ENCODE peak calls at places on chromosome 10, in ten cellular contexts. R is RCC 7860; S is G401; X is GM12892; W is NCI-H1436; L is NCI-H1105; Z is substantia nigra; O is astrocyte of the cerebellum; V is Caki2; D is CD8-positive, alpha-beta memory T cell. P is an unnamed sample.

GRCh38 chr10:106540606-106541005 is 623.9 kb downstream of the SORCS1 start:
- DNase-seq in R (no peak), S (no peak), X (no peak), W (no peak), L (no peak), Z (no peak), O (no peak), V (peak), D (no peak), P (no peak)

GRCh38 chr10:93006435-93007039 is 54.1 kb upstream of the CYP26C1 start:
- DNase-seq in R (peak), S (peak), X (no peak), W (no peak), L (no peak), Z (no peak), O (peak), V (peak), D (no peak), P (peak)

GRCh38 chr10:123140164-123140982 is 4.6 kb downstream of the HMX3 start:
- DNase-seq in R (no peak), S (no peak), X (no peak), W (no peak), L (no peak), Z (no peak), O (no peak), V (no peak), D (no peak), P (no peak)

GRCh38 chr10:72889391-72889831 is 4.1 kb upstream of the OIT3 start:
- DNase-seq in R (no peak), S (peak), X (no peak), W (no peak), L (peak), Z (no peak), O (peak), V (peak), D (no peak), P (no peak)

GRCh38 chr10:27612615-27613014 is 108.5 kb downstream of the RAB18 start:
- DNase-seq in R (no peak), S (no peak), X (no peak), W (no peak), L (no peak), Z (no peak), O (no peak), V (no peak), D (no peak), P (no peak)

GRCh38 chr10:78950656-78951587 is 117.8 kb upstream of the ZMIZ1 start:
- DNase-seq in R (no peak), S (no peak), X (no peak), W (no peak), L (peak), Z (no peak), O (no peak), V (no peak), D (no peak), P (no peak)

GRCh38 chr10:30320248-30320647 is 28.8 kb downstream of the MTPAP start:
- DNase-seq in R (no peak), S (no peak), X (no peak), W (no peak), L (no peak), Z (no peak), O (no peak), V (no peak), D (no peak), P (no peak)

GRCh38 chr10:9038146-9038714 is 983.7 kb downstream of the GATA3 start:
- DNase-seq in R (no peak), S (peak), X (no peak), W (no peak), L (no peak), Z (no peak), O (no peak), V (no peak), D (no peak), P (no peak)

GRCh38 chr10:110010076-110011069 is 2.6 kb downstream of the ADD3 start:
- DNase-seq in R (no peak), S (no peak), X (no peak), W (no peak), L (no peak), Z (no peak), O (no peak), V (no peak), D (peak), P (no peak)

GRCh38 chr10:117860135-117860534 is 186.6 kb downstream of the RAB11FIP2 start:
- DNase-seq in R (no peak), S (no peak), X (no peak), W (no peak), L (no peak), Z (no peak), O (no peak), V (no peak), D (no peak), P (no peak)

GRCh38 chr10:787933-788651 is 98.6 kb upstream of the DIP2C start:
- DNase-seq in R (peak), S (no peak), X (no peak), W (no peak), L (no peak), Z (no peak), O (peak), V (no peak), D (no peak), P (no peak)

GRCh38 chr10:132507956-132508490 is 29.6 kb upstream of the INPP5A start:
- DNase-seq in R (no peak), S (peak), X (no peak), W (no peak), L (no peak), Z (no peak), O (no peak), V (no peak), D (no peak), P (no peak)

GRCh38 chr10:103125323-103126267 is 67.5 kb downstream of the NT5C2 start:
- DNase-seq in R (peak), S (no peak), X (no peak), W (no peak), L (no peak), Z (no peak), O (no peak), V (no peak), D (no peak), P (no peak)

GRCh38 chr10:33143160-33143728 is 185.2 kb upstream of the ITGB1 start:
- DNase-seq in R (peak), S (no peak), X (no peak), W (no peak), L (no peak), Z (no peak), O (no peak), V (no peak), D (no peak), P (no peak)

GRCh38 chr10:129780901-129781795 is 182.9 kb downstream of the EBF3 start:
- DNase-seq in R (no peak), S (no peak), X (no peak), W (no peak), L (no peak), Z (no peak), O (no peak), V (no peak), D (no peak), P (no peak)

GRCh38 chr10:68305889-68306288 is 26.0 kb upstream of the HNRNPH3 start:
- DNase-seq in R (peak), S (no peak), X (no peak), W (no peak), L (no peak), Z (no peak), O (no peak), V (no peak), D (no peak), P (no peak)

GRCh38 chr10:80172896-80173295 is 32.4 kb downstream of the ANXA11 start:
- DNase-seq in R (no peak), S (no peak), X (no peak), W (no peak), L (no peak), Z (no peak), O (no peak), V (no peak), D (no peak), P (no peak)